ENCODE peak calls at places on chromosome 3, in seven cellular contexts. T is AG09309, D is esophagus muscularis mucosa, W is AG04450, B is brain microvascular endothelial cell, N is left ventricle myocardium inferior, F is nephron progenitor cell. M is an unnamed sample.

GRCh38 chr3:50581459-50581842 is 12.1 kb downstream of the HEMK1 start:
- DNase-seq in T (no peak), D (no peak), W (no peak), B (no peak), N (no peak), F (no peak), M (no peak)

GRCh38 chr3:35183915-35184675 is 455.2 kb upstream of the ARPP21 start:
- DNase-seq in T (no peak), D (no peak), W (no peak), B (peak; percentile 22), N (no peak), F (no peak), M (no peak)

GRCh38 chr3:160756907-160757623 is 1.0 kb downstream of the PPM1L start:
- DNase-seq in T (no peak), D (no peak), W (no peak), B (no peak), N (peak; percentile 19), F (peak; percentile 34), M (no peak)

GRCh38 chr3:69326821-69327433 is 59.0 kb downstream of the FRMD4B start:
- DNase-seq in T (no peak), D (no peak), W (no peak), B (no peak), N (no peak), F (no peak), M (peak; percentile 50)

GRCh38 chr3:188149587-188149986 is 4.4 kb upstream of the LPP start:
- DNase-seq in T (no peak), D (no peak), W (no peak), B (no peak), N (no peak), F (no peak), M (no peak)

GRCh38 chr3:12143949-12144504 is 14.7 kb downstream of the TIMP4 start:
- DNase-seq in T (no peak), D (no peak), W (peak; percentile 66), B (peak; percentile 68), N (peak; percentile 69), F (no peak), M (no peak)

GRCh38 chr3:100982710-100983109 is 10.5 kb downstream of the ABI3BP start:
- DNase-seq in T (peak; percentile 34), D (no peak), W (no peak), B (peak; percentile 5), N (peak; percentile 66), F (no peak), M (no peak)

GRCh38 chr3:142611206-142611605 is 15.0 kb downstream of the PLS1 start:
- DNase-seq in T (no peak), D (no peak), W (no peak), B (no peak), N (no peak), F (no peak), M (no peak)

GRCh38 chr3:149536429-149536828 is 61.9 kb downstream of the TM4SF4 start:
- DNase-seq in T (no peak), D (no peak), W (no peak), B (peak; percentile 37), N (peak; percentile 73), F (peak; percentile 47), M (no peak)

GRCh38 chr3:186340211-186340610 is 21.8 kb downstream of the DGKG start:
- DNase-seq in T (no peak), D (no peak), W (no peak), B (no peak), N (no peak), F (no peak), M (no peak)

GRCh38 chr3:184227481-184227935 is 1.9 kb upstream of the VWA5B2 start:
- DNase-seq in T (no peak), D (no peak), W (no peak), B (no peak), N (no peak), F (peak; percentile 41), M (peak; percentile 79)

GRCh38 chr3:143648708-143649107 is 199.6 kb downstream of the SLC9A9 start:
- DNase-seq in T (no peak), D (no peak), W (no peak), B (no peak), N (no peak), F (peak; percentile 21), M (no peak)
- TF ChIP-seq CTCF in T (peak; percentile 41), D (no peak), W (no peak), B (peak; percentile 45), N (no peak), F (peak; percentile 42), M (no peak)

GRCh38 chr3:113086506-113087461 is 96.0 kb downstream of the GTPBP8 start:
- DNase-seq in T (no peak), D (no peak), W (no peak), B (no peak), N (no peak), F (no peak), M (no peak)
- TF ChIP-seq CTCF in T (peak; percentile 9), D (no peak), W (no peak), B (peak; percentile 10), N (no peak), F (no peak), M (no peak)

GRCh38 chr3:19256313-19256712 is 108.0 kb downstream of the KCNH8 start:
- DNase-seq in T (no peak), D (no peak), W (no peak), B (no peak), N (no peak), F (no peak), M (no peak)
- TF ChIP-seq CTCF in T (no peak), D (no peak), W (no peak), B (no peak), N (no peak), F (no peak), M (no peak)

GRCh38 chr3:14826069-14826468 is 7.3 kb downstream of the FGD5 start:
- DNase-seq in T (no peak), D (no peak), W (no peak), B (no peak), N (no peak), F (no peak), M (no peak)

GRCh38 chr3:14823910-14824629 is 5.3 kb downstream of the FGD5 start:
- DNase-seq in T (no peak), D (no peak), W (no peak), B (no peak), N (no peak), F (no peak), M (no peak)

GRCh38 chr3:14822134-14822533 is 3.4 kb downstream of the FGD5 start:
- DNase-seq in T (no peak), D (no peak), W (no peak), B (no peak), N (no peak), F (no peak), M (no peak)

GRCh38 chr3:14822875-14823807 is 4.4 kb downstream of the FGD5 start:
- DNase-seq in T (no peak), D (no peak), W (no peak), B (no peak), N (no peak), F (no peak), M (no peak)

GRCh38 chr3:14824646-14825045 is 5.9 kb downstream of the FGD5 start:
- DNase-seq in T (no peak), D (no peak), W (no peak), B (no peak), N (no peak), F (no peak), M (no peak)
- TF ChIP-seq CTCF in T (no peak), D (no peak), W (no peak), B (no peak), N (no peak), F (no peak), M (no peak)

DNA sequence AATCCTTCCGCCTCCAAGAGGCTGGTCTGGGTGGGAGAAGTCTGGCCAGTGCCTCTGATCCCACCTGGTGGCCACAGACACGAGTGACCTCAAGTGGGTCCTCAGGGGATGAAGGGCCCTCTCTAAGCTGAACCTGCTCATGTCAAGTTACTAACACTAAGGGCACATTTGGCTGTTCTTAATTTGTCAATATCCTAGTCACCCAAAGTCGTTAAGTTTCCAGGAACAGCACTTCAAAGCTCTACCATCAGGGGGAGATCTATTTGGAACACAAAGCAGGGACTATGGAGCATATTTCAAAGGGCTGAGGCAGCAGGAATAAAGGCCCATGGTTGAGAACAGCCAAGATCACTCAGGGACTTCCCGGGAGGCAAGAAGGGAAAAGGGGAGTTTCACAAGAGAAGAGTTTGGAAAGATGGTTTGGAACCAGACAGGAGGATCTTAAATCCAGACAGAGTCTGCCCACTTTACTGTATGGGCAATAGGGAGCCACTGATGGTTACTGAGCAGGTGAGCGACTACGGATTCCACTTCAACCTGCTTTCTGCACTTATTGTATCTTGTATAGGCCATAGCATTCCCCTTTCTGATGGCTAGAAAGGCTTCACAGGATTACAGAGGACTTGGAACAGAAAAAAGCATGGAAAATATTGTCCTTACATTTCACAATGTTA is 13.7 kb downstream of the OXTR start:
- DNase-seq in T (no peak), D (no peak), W (no peak), B (no peak), N (no peak), F (no peak), M (no peak)
- TF ChIP-seq CTCF in T (peak; percentile 50), D (no peak), W (peak; percentile 40), B (peak; percentile 63), N (no peak), F (peak; percentile 30), M (no peak)

GRCh38 chr3:129023909-129024308 is 22.8 kb downstream of the EFCC1 start:
- DNase-seq in T (no peak), D (no peak), W (no peak), B (no peak), N (no peak), F (no peak), M (no peak)
- TF ChIP-seq CTCF in T (peak; percentile 37), D (no peak), W (peak; percentile 38), B (peak; percentile 46), N (peak; percentile 51), F (no peak), M (peak; percentile 13)

M was measured in GM10248.